ENCODE peak calls at places on chromosomes 4 and X, in five cellular contexts. One of them, this sample, is unnamed.

GRCh38 chr4:42750831-42751230 is 93.9 kb upstream of the ATP8A1 start:
- DNase-seq in HAP-1: no peak
- DNase-seq in left ventricle myocardium inferior: no peak
- DNase-seq in astrocyte of the spinal cord: no peak
- DNase-seq in upper lobe of right lung: no peak
- DNase-seq in this sample: no peak

GRCh38 chr4:155173371-155173770 is 35.1 kb upstream of the NPY2R start:
- DNase-seq in HAP-1: no peak
- DNase-seq in left ventricle myocardium inferior: no peak
- DNase-seq in astrocyte of the spinal cord: peak; percentile 14
- DNase-seq in upper lobe of right lung: no peak
- DNase-seq in this sample: no peak

GRCh38 chrX:48025561-48025960 is 18.8 kb downstream of the SPACA5 start:
- DNase-seq in HAP-1: peak; percentile 76
- DNase-seq in left ventricle myocardium inferior: no peak
- DNase-seq in astrocyte of the spinal cord: peak; percentile 60
- DNase-seq in upper lobe of right lung: no peak
- DNase-seq in this sample: peak; percentile 43

GRCh38 chrX:103730147-103730546 is 19.4 kb downstream of the TMEM31 start:
- DNase-seq in HAP-1: no peak
- DNase-seq in left ventricle myocardium inferior: no peak
- DNase-seq in astrocyte of the spinal cord: peak; percentile 8
- DNase-seq in upper lobe of right lung: no peak
- DNase-seq in this sample: no peak

GRCh38 chrX:107731831-107732502 is 43.6 kb downstream of the TSC22D3 start:
- DNase-seq in HAP-1: peak; percentile 82
- DNase-seq in left ventricle myocardium inferior: peak; percentile 87
- DNase-seq in astrocyte of the spinal cord: peak; percentile 85
- DNase-seq in upper lobe of right lung: peak; percentile 90
- DNase-seq in this sample: no peak

GRCh38 chrX:147217334-147217733 is 402.8 kb upstream of the CXorf51A start:
- DNase-seq in HAP-1: no peak
- DNase-seq in left ventricle myocardium inferior: no peak
- DNase-seq in astrocyte of the spinal cord: no peak
- DNase-seq in upper lobe of right lung: no peak
- DNase-seq in this sample: no peak

GRCh38 chr4:48403779-48404178 is 62.5 kb downstream of the SLAIN2 start:
- DNase-seq in HAP-1: no peak
- DNase-seq in left ventricle myocardium inferior: no peak
- DNase-seq in astrocyte of the spinal cord: no peak
- DNase-seq in upper lobe of right lung: no peak
- DNase-seq in this sample: no peak

GRCh38 chrX:103687073-103687695 is 685 bp upstream of the MORF4L2 start:
- DNase-seq in HAP-1: peak; percentile 92
- DNase-seq in left ventricle myocardium inferior: peak; percentile 89
- DNase-seq in astrocyte of the spinal cord: no peak
- DNase-seq in upper lobe of right lung: peak; percentile 94
- DNase-seq in this sample: no peak

GRCh38 chrX:79511799-79512198 is 144.7 kb upstream of the ITM2A start:
- DNase-seq in HAP-1: no peak
- DNase-seq in left ventricle myocardium inferior: no peak
- DNase-seq in astrocyte of the spinal cord: no peak
- DNase-seq in upper lobe of right lung: no peak
- DNase-seq in this sample: no peak

DNA sequence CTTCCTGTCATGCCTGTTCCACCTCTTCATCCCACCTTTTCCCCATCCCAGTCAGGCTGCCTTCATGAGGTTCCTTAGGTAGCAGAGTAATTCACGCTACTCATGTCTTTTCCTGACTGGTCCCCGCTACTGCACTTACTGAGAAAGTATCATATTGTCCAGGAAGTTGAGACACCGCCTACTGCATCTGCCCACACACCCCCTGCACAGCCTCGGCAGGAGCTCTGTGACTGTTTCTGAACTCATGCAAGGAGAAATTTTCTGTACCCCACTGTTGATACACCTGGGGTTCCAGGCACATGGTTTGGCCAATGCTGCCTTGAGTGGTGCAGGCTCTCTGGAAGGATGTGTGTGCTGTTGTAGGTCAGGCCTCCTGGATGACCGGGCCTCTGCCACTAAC is 39.6 kb downstream of the HADH start:
- DNase-seq in HAP-1: no peak
- DNase-seq in left ventricle myocardium inferior: no peak
- DNase-seq in astrocyte of the spinal cord: no peak
- DNase-seq in upper lobe of right lung: no peak
- DNase-seq in this sample: no peak
- H3K4me3 ChIP-seq in HAP-1: no peak overlapping the region
- H3K4me3 ChIP-seq in left ventricle myocardium inferior: no peak overlapping the region
- H3K4me3 ChIP-seq in astrocyte of the spinal cord: no peak overlapping the region
- H3K4me3 ChIP-seq in upper lobe of right lung: no peak overlapping the region
- H3K4me3 ChIP-seq in this sample: no peak overlapping the region

GRCh38 chrX:46326161-46326560 is 219.1 kb downstream of the ZNF674 start:
- DNase-seq in HAP-1: no peak
- DNase-seq in left ventricle myocardium inferior: no peak
- DNase-seq in astrocyte of the spinal cord: peak; percentile 31
- DNase-seq in upper lobe of right lung: no peak
- DNase-seq in this sample: no peak
- H3K4me3 ChIP-seq in HAP-1: no peak overlapping the region
- H3K4me3 ChIP-seq in left ventricle myocardium inferior: peak overlapping the region; percentile 58
- H3K4me3 ChIP-seq in astrocyte of the spinal cord: no peak overlapping the region
- H3K4me3 ChIP-seq in upper lobe of right lung: no peak overlapping the region
- H3K4me3 ChIP-seq in this sample: no peak overlapping the region

GRCh38 chr4:568962-569361 is 7.1 kb downstream of the TMEM271 start:
- DNase-seq in HAP-1: no peak
- DNase-seq in left ventricle myocardium inferior: no peak
- DNase-seq in astrocyte of the spinal cord: no peak
- DNase-seq in upper lobe of right lung: no peak
- DNase-seq in this sample: no peak
- H3K4me3 ChIP-seq in HAP-1: no peak overlapping the region
- H3K4me3 ChIP-seq in left ventricle myocardium inferior: no peak overlapping the region
- H3K4me3 ChIP-seq in astrocyte of the spinal cord: no peak overlapping the region
- H3K4me3 ChIP-seq in upper lobe of right lung: no peak overlapping the region
- H3K4me3 ChIP-seq in this sample: no peak overlapping the region

GRCh38 chrX:45847966-45848365 is 647.3 kb upstream of the DIPK2B start:
- DNase-seq in HAP-1: no peak
- DNase-seq in left ventricle myocardium inferior: no peak
- DNase-seq in astrocyte of the spinal cord: no peak
- DNase-seq in upper lobe of right lung: no peak
- DNase-seq in this sample: no peak

GRCh38 chrX:45850775-45851433 is 650.2 kb upstream of the DIPK2B start:
- DNase-seq in HAP-1: peak; percentile 77
- DNase-seq in left ventricle myocardium inferior: no peak
- DNase-seq in astrocyte of the spinal cord: peak; percentile 51
- DNase-seq in upper lobe of right lung: peak; percentile 66
- DNase-seq in this sample: no peak

GRCh38 chrX:45851434-45851991 is 650.8 kb upstream of the DIPK2B start:
- DNase-seq in HAP-1: peak; percentile 88
- DNase-seq in left ventricle myocardium inferior: no peak
- DNase-seq in astrocyte of the spinal cord: no peak
- DNase-seq in upper lobe of right lung: peak; percentile 71
- DNase-seq in this sample: peak; percentile 33

GRCh38 chrX:45850197-45850774 is 649.6 kb upstream of the DIPK2B start:
- DNase-seq in HAP-1: peak; percentile 67
- DNase-seq in left ventricle myocardium inferior: no peak
- DNase-seq in astrocyte of the spinal cord: peak; percentile 28
- DNase-seq in upper lobe of right lung: no peak
- DNase-seq in this sample: no peak

DNA sequence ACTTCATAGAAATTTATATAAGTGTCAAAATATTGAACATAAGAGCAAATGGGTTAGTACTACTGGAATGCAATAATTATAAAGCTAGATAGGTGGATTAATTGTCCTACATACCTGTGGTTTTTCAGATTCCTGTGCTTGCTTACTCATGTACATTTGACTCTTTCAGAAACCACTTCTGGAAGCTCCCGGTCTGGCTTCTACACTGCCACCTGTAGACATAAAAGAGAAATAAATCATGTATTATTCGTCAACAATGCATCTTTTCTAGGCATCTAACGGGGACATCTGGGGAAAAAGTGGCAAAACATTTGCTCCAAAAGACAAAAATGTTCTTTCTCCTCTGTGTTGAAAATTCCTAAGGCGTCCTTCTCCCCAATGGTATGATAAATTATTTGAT is 648.6 kb upstream of the DIPK2B start:
- DNase-seq in HAP-1: peak; percentile 56
- DNase-seq in left ventricle myocardium inferior: no peak
- DNase-seq in astrocyte of the spinal cord: peak; percentile 86
- DNase-seq in upper lobe of right lung: no peak
- DNase-seq in this sample: no peak
- H3K4me3 ChIP-seq in HAP-1: peak overlapping the region; percentile 72
- H3K4me3 ChIP-seq in left ventricle myocardium inferior: peak overlapping the region; percentile 25
- H3K4me3 ChIP-seq in astrocyte of the spinal cord: peak overlapping the region; percentile 77
- H3K4me3 ChIP-seq in upper lobe of right lung: peak overlapping the region; percentile 26
- H3K4me3 ChIP-seq in this sample: peak overlapping the region; percentile 74

GRCh38 chr4:147590249-147590920 is 26.8 kb upstream of the TMEM184C start:
- DNase-seq in HAP-1: peak; percentile 80
- DNase-seq in left ventricle myocardium inferior: peak; percentile 33
- DNase-seq in astrocyte of the spinal cord: peak; percentile 85
- DNase-seq in upper lobe of right lung: no peak
- DNase-seq in this sample: peak; percentile 58
- H3K4me3 ChIP-seq in HAP-1: no peak overlapping the region
- H3K4me3 ChIP-seq in left ventricle myocardium inferior: no peak overlapping the region
- H3K4me3 ChIP-seq in astrocyte of the spinal cord: no peak overlapping the region
- H3K4me3 ChIP-seq in upper lobe of right lung: no peak overlapping the region
- H3K4me3 ChIP-seq in this sample: no peak overlapping the region